ENCODE peak calls at places on chromosomes 6 and 20, in eight cellular contexts. T is HT-29; K is stimulated activated CD4-positive, alpha-beta T cell treated with anti-CD3 and anti-CD28 coated beads, Interleukin-15, amount 100 ng/mL, for 1 hour; F is NCI-H345; H is ascending aorta; Z is omental fat pad; M is GDM1; R is breast epithelium. P is an unnamed sample.

GRCh38 chr20:34040300-34041015 is 46.7 kb downstream of the RALY start:
- DNase-seq in T (no peak), K (no peak), F (no peak), H (no peak), Z (no peak), M (no peak), R (no peak), P (no peak)

GRCh38 chr6:110448846-110449544 is 27.4 kb downstream of the SLC22A16 start:
- DNase-seq in T (no peak), K (no peak), F (no peak), H (no peak), Z (no peak), M (peak), R (no peak), P (no peak)

GRCh38 chr20:10565191-10565921 is 108.4 kb downstream of the JAG1 start:
- DNase-seq in T (peak), K (no peak), F (no peak), H (no peak), Z (no peak), M (no peak), R (no peak), P (no peak)

GRCh38 chr6:76162811-76163210 is 90.3 kb upstream of the IMPG1 start:
- DNase-seq in T (no peak), K (no peak), F (no peak), H (no peak), Z (no peak), M (no peak), R (no peak), P (no peak)

GRCh38 chr6:42556462-42556861 is 7.4 kb upstream of the UBR2 start:
- DNase-seq in T (peak), K (no peak), F (no peak), H (no peak), Z (no peak), M (no peak), R (no peak), P (no peak)

GRCh38 chr6:134873500-134874388 is 76.2 kb downstream of the ALDH8A1 start:
- DNase-seq in T (no peak), K (no peak), F (no peak), H (no peak), Z (no peak), M (no peak), R (no peak), P (peak)

GRCh38 chr6:39100358-39100757 is 14.6 kb downstream of the SAYSD1 start:
- DNase-seq in T (no peak), K (no peak), F (no peak), H (no peak), Z (no peak), M (peak), R (no peak), P (no peak)

GRCh38 chr20:6066582-6066981 is 12.7 kb upstream of the LRRN4 start:
- DNase-seq in T (no peak), K (no peak), F (no peak), H (no peak), Z (no peak), M (no peak), R (no peak), P (no peak)

GRCh38 chr6:26064619-26065257 is 22.5 kb upstream of the HFE start:
- DNase-seq in T (peak), K (no peak), F (peak), H (no peak), Z (no peak), M (peak), R (no peak), P (no peak)

GRCh38 chr20:50613438-50614169 is 77.7 kb downstream of the RIPOR3 start:
- DNase-seq in T (no peak), K (no peak), F (no peak), H (no peak), Z (no peak), M (no peak), R (no peak), P (no peak)

GRCh38 chr6:169885831-169886230 is 134.4 kb downstream of the ERMARD start:
- DNase-seq in T (no peak), K (no peak), F (no peak), H (no peak), Z (no peak), M (no peak), R (no peak), P (no peak)

GRCh38 chr20:17822540-17823155 is 122.9 kb downstream of the BANF2 start:
- DNase-seq in T (no peak), K (no peak), F (no peak), H (no peak), Z (no peak), M (no peak), R (no peak), P (no peak)

GRCh38 chr20:51275816-51276215 is 252.9 kb upstream of the KCNG1 start:
- DNase-seq in T (no peak), K (no peak), F (no peak), H (no peak), Z (no peak), M (no peak), R (no peak), P (no peak)

GRCh38 chr20:11995750-11996567 is 78.3 kb downstream of the BTBD3 start:
- DNase-seq in T (peak), K (no peak), F (no peak), H (no peak), Z (no peak), M (no peak), R (no peak), P (no peak)

GRCh38 chr20:10987651-10988383 is 314.0 kb upstream of the JAG1 start:
- DNase-seq in T (no peak), K (no peak), F (no peak), H (no peak), Z (no peak), M (no peak), R (no peak), P (no peak)

GRCh38 chr6:18595774-18596528 is 208.8 kb downstream of the RNF144B start:
- DNase-seq in T (peak), K (no peak), F (peak), H (no peak), Z (peak), M (peak), R (peak), P (peak)

GRCh38 chr6:78523622-78524021 is 343.7 kb upstream of the IRAK1BP1 start:
- DNase-seq in T (no peak), K (no peak), F (no peak), H (no peak), Z (no peak), M (no peak), R (no peak), P (no peak)

GRCh38 chr6:30493643-30494250 is 4.4 kb downstream of the HLA-E start:
- DNase-seq in T (no peak), K (no peak), F (no peak), H (no peak), Z (no peak), M (no peak), R (no peak), P (no peak)

GRCh38 chr6:88168362-88168761 is 2.2 kb upstream of the CNR1 start:
- DNase-seq in T (no peak), K (no peak), F (peak), H (no peak), Z (no peak), M (no peak), R (no peak), P (no peak)

GRCh38 chr6:11653028-11653583 is 115.6 kb downstream of the TMEM170B start:
- DNase-seq in T (no peak), K (no peak), F (no peak), H (no peak), Z (no peak), M (peak), R (no peak), P (no peak)

GRCh38 chr6:32073066-32073465 is 34.9 kb downstream of the CYP21A2 start:
- DNase-seq in T (no peak), K (no peak), F (no peak), H (no peak), Z (no peak), M (no peak), R (no peak), P (no peak)